ENCODE peak calls at places on chromosomes 5 and 9, in nine cellular contexts. One of them, this sample, is unnamed.

GRCh38 chr9:135828656-135829055 is 78.7 kb downstream of the CAMSAP1 start:
- DNase-seq in EL: no peak
- DNase-seq in EH: no peak
- DNase-seq in SHP77: no peak
- DNase-seq in neural crest cell: no peak
- DNase-seq in stimulated activated CD4-positive, alpha-beta T cell treated with anti-CD3 and anti-CD28 coated beads, TNF-alpha, amount 100 ng/mL, for 4 hours: no peak
- DNase-seq in DMS153: no peak
- DNase-seq in left colon: no peak
- DNase-seq in C1 segment of cervical spinal cord: no peak
- DNase-seq in this sample: no peak

GRCh38 chr9:93096811-93097382 is 880 bp downstream of the CARD19 start:
- DNase-seq in DMS153: no peak
- DNase-seq in C1 segment of cervical spinal cord: no peak
- DNase-seq in stimulated activated CD4-positive, alpha-beta T cell treated with anti-CD3 and anti-CD28 coated beads, TNF-alpha, amount 100 ng/mL, for 4 hours: no peak
- DNase-seq in EL: no peak
- DNase-seq in EH: no peak
- DNase-seq in left colon: no peak
- DNase-seq in neural crest cell: no peak
- DNase-seq in SHP77: no peak
- DNase-seq in this sample: no peak

GRCh38 chr5:102380174-102380573 is 84.1 kb upstream of the SLCO4C1 start:
- DNase-seq in C1 segment of cervical spinal cord: no peak
- DNase-seq in SHP77: no peak
- DNase-seq in left colon: no peak
- DNase-seq in neural crest cell: no peak
- DNase-seq in EL: no peak
- DNase-seq in EH: no peak
- DNase-seq in stimulated activated CD4-positive, alpha-beta T cell treated with anti-CD3 and anti-CD28 coated beads, TNF-alpha, amount 100 ng/mL, for 4 hours: no peak
- DNase-seq in DMS153: no peak
- DNase-seq in this sample: no peak

GRCh38 chr9:114139061-114139460 is 16.3 kb upstream of the COL27A1 start:
- DNase-seq in EL: no peak
- DNase-seq in left colon: no peak
- DNase-seq in neural crest cell: no peak
- DNase-seq in EH: no peak
- DNase-seq in SHP77: no peak
- DNase-seq in stimulated activated CD4-positive, alpha-beta T cell treated with anti-CD3 and anti-CD28 coated beads, TNF-alpha, amount 100 ng/mL, for 4 hours: no peak
- DNase-seq in DMS153: no peak
- DNase-seq in C1 segment of cervical spinal cord: no peak
- DNase-seq in this sample: no peak

GRCh38 chr9:111356567-111357244 is 26.7 kb upstream of the OR2K2 start:
- DNase-seq in neural crest cell: no peak
- DNase-seq in SHP77: no peak
- DNase-seq in DMS153: no peak
- DNase-seq in EL: peak
- DNase-seq in EH: peak
- DNase-seq in stimulated activated CD4-positive, alpha-beta T cell treated with anti-CD3 and anti-CD28 coated beads, TNF-alpha, amount 100 ng/mL, for 4 hours: no peak
- DNase-seq in C1 segment of cervical spinal cord: no peak
- DNase-seq in left colon: no peak
- DNase-seq in this sample: no peak

GRCh38 chr9:136644593-136645342 is 17.9 kb upstream of the EGFL7 start:
- DNase-seq in EL: peak
- DNase-seq in SHP77: no peak
- DNase-seq in left colon: peak
- DNase-seq in neural crest cell: peak
- DNase-seq in EH: no peak
- DNase-seq in stimulated activated CD4-positive, alpha-beta T cell treated with anti-CD3 and anti-CD28 coated beads, TNF-alpha, amount 100 ng/mL, for 4 hours: peak
- DNase-seq in C1 segment of cervical spinal cord: peak
- DNase-seq in DMS153: no peak
- DNase-seq in this sample: no peak

GRCh38 chr5:77906806-77907205 is 130.7 kb upstream of the TBCA start:
- DNase-seq in left colon: no peak
- DNase-seq in EH: no peak
- DNase-seq in neural crest cell: no peak
- DNase-seq in DMS153: no peak
- DNase-seq in SHP77: no peak
- DNase-seq in EL: peak
- DNase-seq in C1 segment of cervical spinal cord: no peak
- DNase-seq in stimulated activated CD4-positive, alpha-beta T cell treated with anti-CD3 and anti-CD28 coated beads, TNF-alpha, amount 100 ng/mL, for 4 hours: no peak
- DNase-seq in this sample: no peak

GRCh38 chr5:157004893-157005551 is 42.0 kb upstream of the TIMD4 start:
- DNase-seq in neural crest cell: no peak
- DNase-seq in DMS153: no peak
- DNase-seq in EH: peak
- DNase-seq in C1 segment of cervical spinal cord: no peak
- DNase-seq in stimulated activated CD4-positive, alpha-beta T cell treated with anti-CD3 and anti-CD28 coated beads, TNF-alpha, amount 100 ng/mL, for 4 hours: no peak
- DNase-seq in left colon: no peak
- DNase-seq in EL: peak
- DNase-seq in SHP77: no peak
- DNase-seq in this sample: no peak

GRCh38 chr9:18202924-18203323 is 271.0 kb upstream of the ADAMTSL1 start:
- DNase-seq in C1 segment of cervical spinal cord: no peak
- DNase-seq in EL: no peak
- DNase-seq in EH: no peak
- DNase-seq in stimulated activated CD4-positive, alpha-beta T cell treated with anti-CD3 and anti-CD28 coated beads, TNF-alpha, amount 100 ng/mL, for 4 hours: no peak
- DNase-seq in neural crest cell: no peak
- DNase-seq in left colon: no peak
- DNase-seq in DMS153: no peak
- DNase-seq in SHP77: no peak
- DNase-seq in this sample: no peak

GRCh38 chr5:88244686-88245085 is 24.0 kb downstream of the TMEM161B start:
- DNase-seq in C1 segment of cervical spinal cord: no peak
- DNase-seq in EH: peak
- DNase-seq in SHP77: no peak
- DNase-seq in EL: peak
- DNase-seq in neural crest cell: no peak
- DNase-seq in left colon: no peak
- DNase-seq in DMS153: no peak
- DNase-seq in stimulated activated CD4-positive, alpha-beta T cell treated with anti-CD3 and anti-CD28 coated beads, TNF-alpha, amount 100 ng/mL, for 4 hours: no peak
- DNase-seq in this sample: no peak

GRCh38 chr9:108182950-108183381 is 672.8 kb downstream of the ACTL7B start:
- DNase-seq in neural crest cell: no peak
- DNase-seq in stimulated activated CD4-positive, alpha-beta T cell treated with anti-CD3 and anti-CD28 coated beads, TNF-alpha, amount 100 ng/mL, for 4 hours: no peak
- DNase-seq in left colon: no peak
- DNase-seq in C1 segment of cervical spinal cord: no peak
- DNase-seq in SHP77: no peak
- DNase-seq in DMS153: no peak
- DNase-seq in EH: peak
- DNase-seq in EL: peak
- DNase-seq in this sample: no peak

GRCh38 chr9:89215342-89215741 is 36.7 kb upstream of the SHC3 start:
- DNase-seq in C1 segment of cervical spinal cord: no peak
- DNase-seq in DMS153: no peak
- DNase-seq in EH: no peak
- DNase-seq in EL: no peak
- DNase-seq in left colon: no peak
- DNase-seq in stimulated activated CD4-positive, alpha-beta T cell treated with anti-CD3 and anti-CD28 coated beads, TNF-alpha, amount 100 ng/mL, for 4 hours: no peak
- DNase-seq in neural crest cell: no peak
- DNase-seq in SHP77: no peak
- DNase-seq in this sample: no peak

GRCh38 chr5:172407241-172407691 is 47.1 kb downstream of the SH3PXD2B start:
- DNase-seq in left colon: no peak
- DNase-seq in EL: peak
- DNase-seq in neural crest cell: no peak
- DNase-seq in SHP77: no peak
- DNase-seq in stimulated activated CD4-positive, alpha-beta T cell treated with anti-CD3 and anti-CD28 coated beads, TNF-alpha, amount 100 ng/mL, for 4 hours: no peak
- DNase-seq in C1 segment of cervical spinal cord: no peak
- DNase-seq in DMS153: no peak
- DNase-seq in EH: peak
- DNase-seq in this sample: no peak

GRCh38 chr5:151222769-151223446 is 984 bp downstream of the CCDC69 start:
- DNase-seq in neural crest cell: no peak
- DNase-seq in left colon: peak
- DNase-seq in EL: no peak
- DNase-seq in DMS153: no peak
- DNase-seq in stimulated activated CD4-positive, alpha-beta T cell treated with anti-CD3 and anti-CD28 coated beads, TNF-alpha, amount 100 ng/mL, for 4 hours: no peak
- DNase-seq in SHP77: no peak
- DNase-seq in EH: no peak
- DNase-seq in C1 segment of cervical spinal cord: no peak
- DNase-seq in this sample: no peak

GRCh38 chr5:174751154-174751990 is 27.0 kb downstream of the MSX2 start:
- DNase-seq in neural crest cell: peak
- DNase-seq in EL: peak
- DNase-seq in stimulated activated CD4-positive, alpha-beta T cell treated with anti-CD3 and anti-CD28 coated beads, TNF-alpha, amount 100 ng/mL, for 4 hours: no peak
- DNase-seq in left colon: no peak
- DNase-seq in SHP77: no peak
- DNase-seq in EH: peak
- DNase-seq in C1 segment of cervical spinal cord: no peak
- DNase-seq in DMS153: no peak
- DNase-seq in this sample: no peak

GRCh38 chr9:134634190-134634589 is 7.4 kb upstream of the COL5A1 start:
- DNase-seq in DMS153: no peak
- DNase-seq in C1 segment of cervical spinal cord: no peak
- DNase-seq in left colon: no peak
- DNase-seq in neural crest cell: no peak
- DNase-seq in stimulated activated CD4-positive, alpha-beta T cell treated with anti-CD3 and anti-CD28 coated beads, TNF-alpha, amount 100 ng/mL, for 4 hours: no peak
- DNase-seq in EL: no peak
- DNase-seq in EH: no peak
- DNase-seq in SHP77: no peak
- DNase-seq in this sample: no peak

GRCh38 chr9:121599872-121600585 is 51.4 kb upstream of the DAB2IP start:
- DNase-seq in left colon: peak
- DNase-seq in SHP77: no peak
- DNase-seq in DMS153: no peak
- DNase-seq in EL: no peak
- DNase-seq in EH: no peak
- DNase-seq in stimulated activated CD4-positive, alpha-beta T cell treated with anti-CD3 and anti-CD28 coated beads, TNF-alpha, amount 100 ng/mL, for 4 hours: no peak
- DNase-seq in neural crest cell: no peak
- DNase-seq in C1 segment of cervical spinal cord: no peak
- DNase-seq in this sample: no peak

GRCh38 chr5:177369050-177369912 is 11.6 kb downstream of the RGS14 start:
- DNase-seq in EL: peak
- DNase-seq in DMS153: no peak
- DNase-seq in EH: peak
- DNase-seq in C1 segment of cervical spinal cord: no peak
- DNase-seq in left colon: peak
- DNase-seq in SHP77: peak
- DNase-seq in stimulated activated CD4-positive, alpha-beta T cell treated with anti-CD3 and anti-CD28 coated beads, TNF-alpha, amount 100 ng/mL, for 4 hours: no peak
- DNase-seq in neural crest cell: peak
- DNase-seq in this sample: no peak

GRCh38 chr5:763397-763796 is 21.1 kb downstream of the ZDHHC11B start:
- DNase-seq in C1 segment of cervical spinal cord: no peak
- DNase-seq in stimulated activated CD4-positive, alpha-beta T cell treated with anti-CD3 and anti-CD28 coated beads, TNF-alpha, amount 100 ng/mL, for 4 hours: no peak
- DNase-seq in left colon: no peak
- DNase-seq in neural crest cell: no peak
- DNase-seq in EH: no peak
- DNase-seq in EL: no peak
- DNase-seq in SHP77: no peak
- DNase-seq in DMS153: no peak
- DNase-seq in this sample: no peak

GRCh38 chr9:18502546-18502945 is 28.6 kb downstream of the ADAMTSL1 start:
- DNase-seq in DMS153: no peak
- DNase-seq in stimulated activated CD4-positive, alpha-beta T cell treated with anti-CD3 and anti-CD28 coated beads, TNF-alpha, amount 100 ng/mL, for 4 hours: no peak
- DNase-seq in EH: no peak
- DNase-seq in C1 segment of cervical spinal cord: no peak
- DNase-seq in left colon: no peak
- DNase-seq in SHP77: no peak
- DNase-seq in neural crest cell: no peak
- DNase-seq in EL: no peak
- DNase-seq in this sample: no peak

This sample was measured in NCI-H774.